ENCODE peak calls at places on chromosomes 11 and 22, in nine cellular contexts. S is heart left ventricle; A is stimulated activated CD4-positive, alpha-beta T cell treated with anti-CD3 and anti-CD28 coated beads, TNF-alpha, amount 100 ng/mL, for 24 hours; C is skeletal muscle cell; B is fibroblast of lung; J is activated CD4-positive, alpha-beta T cell treated with anti-CD3 and anti-CD28 coated beads, Interleukin-2, amount 50 U/mL, for 48 hours; D is substantia nigra; I is activated T-cell treated with anti-CD3 and anti-CD28 coated beads for 24 hours; M is NCI-H1436. P is an unnamed sample.

GRCh38 chr11:126233391-126233790 is 21.8 kb downstream of the FAM118B start:
- DNase-seq in M (no peak), A (no peak), I (no peak), S (no peak), D (no peak), C (no peak), B (no peak), J (no peak), P (no peak)

GRCh38 chr11:12459374-12459773 is 82.0 kb downstream of the PARVA start:
- DNase-seq in J (no peak), S (no peak), M (no peak), I (no peak), B (no peak), C (no peak), A (no peak), D (no peak), P (no peak)

GRCh38 chr11:43944761-43945311 is 2.4 kb downstream of the C11orf96 start:
- DNase-seq in B (no peak), S (peak; percentile 71), A (peak; percentile 29), M (peak; percentile 8), D (peak; percentile 26), C (no peak), J (peak; percentile 85), I (peak; percentile 49), P (peak; percentile 44)

GRCh38 chr11:86489442-86489841 is 114.8 kb downstream of the CCDC81 start:
- DNase-seq in J (no peak), I (no peak), M (no peak), B (no peak), C (no peak), A (no peak), D (no peak), S (no peak), P (no peak)

GRCh38 chr11:113255741-113256140 is 58.6 kb upstream of the TTC12 start:
- DNase-seq in A (no peak), B (no peak), S (no peak), D (no peak), I (no peak), M (no peak), J (no peak), C (no peak), P (no peak)

GRCh38 chr22:27919222-27919942 is at the start of gene PITPNB:
- DNase-seq in A (peak; percentile 98), C (peak; percentile 95), D (peak; percentile 90), I (peak; percentile 98), S (peak; percentile 98), J (peak; percentile 98), B (peak; percentile 97), M (peak; percentile 98), P (peak; percentile 89)

GRCh38 chr11:129374993-129375721 is 491 bp upstream of the BARX2 start:
- DNase-seq in I (no peak), B (peak; percentile 9), J (peak; percentile 45), C (no peak), D (no peak), S (no peak), A (no peak), M (no peak), P (no peak)

GRCh38 chr11:14041040-14041439 is 78.5 kb downstream of the SPON1 start:
- DNase-seq in S (no peak), D (no peak), C (no peak), I (no peak), J (no peak), B (peak; percentile 35), M (no peak), A (no peak), P (no peak)

GRCh38 chr11:44484211-44484610 is 81.3 kb upstream of the CD82 start:
- DNase-seq in I (no peak), D (no peak), J (peak; percentile 6), S (no peak), B (no peak), C (no peak), M (no peak), A (no peak), P (peak; percentile 10)

GRCh38 chr11:19869466-19869865 is 156.8 kb downstream of the NAV2 start:
- DNase-seq in M (no peak), A (no peak), B (no peak), D (no peak), I (no peak), S (no peak), J (no peak), C (no peak), P (no peak)

GRCh38 chr22:30036656-30037055 is 43.6 kb upstream of the HORMAD2 start:
- DNase-seq in D (no peak), S (no peak), M (no peak), A (no peak), B (no peak), I (no peak), J (no peak), C (no peak), P (no peak)

GRCh38 chr22:20610243-20610686 is 102.9 kb downstream of the MED15 start:
- DNase-seq in A (no peak), S (no peak), C (no peak), D (no peak), J (no peak), B (no peak), I (no peak), M (no peak), P (no peak)

GRCh38 chr22:38338772-38339379 is 21.6 kb upstream of the CSNK1E start:
- DNase-seq in A (no peak), M (no peak), I (no peak), C (no peak), D (no peak), S (no peak), B (peak; percentile 33), J (no peak), P (no peak)

GRCh38 chr11:45076761-45077160 is 69.7 kb upstream of the PRDM11 start:
- DNase-seq in D (no peak), B (no peak), S (no peak), I (no peak), C (no peak), J (no peak), A (no peak), M (no peak), P (no peak)

GRCh38 chr11:19344661-19345518 is 104.1 kb upstream of the E2F8 start:
- DNase-seq in B (peak; percentile 33), D (peak; percentile 72), A (no peak), C (no peak), M (peak; percentile 69), S (peak; percentile 63), J (no peak), I (no peak), P (no peak)

GRCh38 chr11:67267188-67268035 is 1.1 kb downstream of the GRK2 start:
- DNase-seq in S (peak; percentile 30), J (peak; percentile 49), M (no peak), D (no peak), I (no peak), A (no peak), C (no peak), B (no peak), P (no peak)

GRCh38 chr11:76656571-76657081 is 13.9 kb downstream of the LRRC32 start:
- DNase-seq in C (no peak), I (no peak), M (no peak), A (no peak), B (peak; percentile 44), D (no peak), J (no peak), S (no peak), P (no peak)

GRCh38 chr11:81005595-81005994 is 1564.8 kb upstream of the TENM4 start:
- DNase-seq in M (no peak), D (no peak), S (no peak), J (no peak), B (peak; percentile 96), C (peak; percentile 76), I (no peak), A (no peak), P (no peak)

GRCh38 chr11:2540521-2541320 is 95.9 kb downstream of the KCNQ1 start:
- DNase-seq in C (no peak), S (peak; percentile 22), I (no peak), D (no peak), M (no peak), B (no peak), J (no peak), A (no peak), P (no peak)

GRCh38 chr11:75230621-75231020 is 10.0 kb upstream of the TPBGL start:
- DNase-seq in A (no peak), B (no peak), C (no peak), D (no peak), J (no peak), I (no peak), M (no peak), S (no peak), P (no peak)

GRCh38 chr11:61007383-61007970 is 36.0 kb downstream of the CD6 start:
- DNase-seq in D (no peak), J (no peak), I (no peak), B (no peak), S (no peak), M (no peak), A (no peak), C (no peak), P (no peak)

GRCh38 chr11:122748968-122749687 is 89.2 kb upstream of the CRTAM start:
- DNase-seq in I (peak; percentile 62), C (peak; percentile 99), D (no peak), B (peak; percentile 95), A (peak; percentile 38), J (peak; percentile 66), M (no peak), S (peak; percentile 39), P (no peak)

GRCh38 chr22:17922925-17923898 is 101.1 kb downstream of the MICAL3 start:
- DNase-seq in I (no peak), S (no peak), C (peak; percentile 89), A (no peak), B (peak; percentile 95), J (no peak), M (no peak), D (no peak), P (no peak)

GRCh38 chr22:24077416-24077815 is 66.3 kb downstream of the CABIN1 start:
- DNase-seq in D (no peak), B (no peak), S (peak; percentile 49), M (no peak), J (no peak), I (no peak), A (no peak), C (no peak), P (no peak)

GRCh38 chr22:36753120-36753802 is 22.7 kb downstream of the IFT27 start:
- DNase-seq in I (no peak), C (no peak), M (no peak), B (no peak), J (no peak), S (no peak), D (no peak), A (no peak), P (no peak)

GRCh38 chr11:75145196-75145971 is 5.5 kb upstream of the SLCO2B1 start:
- DNase-seq in D (no peak), C (no peak), I (no peak), B (no peak), M (no peak), J (no peak), A (no peak), S (no peak), P (no peak)

GRCh38 chr11:128802358-128802981 is 64.6 kb downstream of the KCNJ1 start:
- DNase-seq in B (peak; percentile 15), A (no peak), S (no peak), J (no peak), C (no peak), I (no peak), D (no peak), M (peak; percentile 9), P (no peak)

GRCh38 chr11:60912851-60913550 is 957 bp upstream of the TMEM109 start:
- DNase-seq in A (no peak), M (no peak), C (no peak), J (no peak), B (no peak), D (no peak), I (no peak), S (no peak), P (no peak)

GRCh38 chr11:35617687-35618496 is at the start of gene FJX1:
- DNase-seq in B (peak; percentile 92), J (peak; percentile 26), D (peak; percentile 60), S (peak; percentile 76), I (no peak), C (peak; percentile 75), A (no peak), M (peak; percentile 33), P (peak; percentile 31)

GRCh38 chr11:67584205-67584880 is 731 bp downstream of the GSTP1 start:
- DNase-seq in C (no peak), S (peak; percentile 86), M (no peak), D (no peak), J (peak; percentile 56), A (no peak), I (no peak), B (peak; percentile 67), P (no peak)

GRCh38 chr11:117618956-117619355 is 178.1 kb downstream of the DSCAML1 start:
- DNase-seq in D (no peak), I (no peak), J (no peak), S (no peak), C (no peak), M (no peak), B (no peak), A (no peak), P (peak; percentile 86)

P was measured in NCI-H1694.